ENCODE peak calls at places on chromosomes 2 and 18, in eight cellular contexts. J is prostate gland, R is GM23338, O is HL-60, E is SK-N-SH, P is H1, B is Panc1, N is HCT116. X is an unnamed sample.
A peak's percentile ranks its signal among the peaks of the same experiment; 100 is the strongest.

GRCh38 chr2:127051116-127051779 is 55.7 kb downstream of the BIN1 start:
- DNase-seq in J (no peak), R (no peak), O (no peak), E (peak; percentile 53), P (no peak), B (no peak), N (no peak), X (peak; percentile 64)

GRCh38 chr2:234797566-234798250 is 154.1 kb upstream of the SH3BP4 start:
- DNase-seq in J (no peak), R (no peak), O (no peak), E (no peak), P (no peak), B (no peak), N (no peak), X (no peak)

GRCh38 chr2:152694161-152694661 is 23.1 kb downstream of the PRPF40A start:
- DNase-seq in J (no peak), R (no peak), O (no peak), E (no peak), P (no peak), B (peak; percentile 20), N (no peak), X (no peak)

GRCh38 chr2:184472481-184472880 is 125.8 kb upstream of the ZNF804A start:
- DNase-seq in J (no peak), R (peak; percentile 17), O (no peak), E (no peak), P (no peak), B (no peak), N (no peak), X (no peak)

GRCh38 chr2:60439219-60439974 is 114.1 kb downstream of the BCL11A start:
- DNase-seq in J (no peak), R (peak; percentile 70), O (peak; percentile 87), E (peak; percentile 42), P (no peak), B (peak; percentile 20), N (no peak), X (peak; percentile 69)

GRCh38 chr2:120916446-120916845 is 180.8 kb downstream of the GLI2 start:
- DNase-seq in J (no peak), R (no peak), O (no peak), E (no peak), P (no peak), B (no peak), N (no peak), X (no peak)

GRCh38 chr2:177355874-177356273 is 36.7 kb upstream of the AGPS start:
- DNase-seq in J (no peak), R (no peak), O (no peak), E (no peak), P (no peak), B (no peak), N (no peak), X (no peak)

GRCh38 chr2:113012436-113013335 is 7.4 kb downstream of the IL36A start:
- DNase-seq in J (no peak), R (no peak), O (no peak), E (no peak), P (no peak), B (peak; percentile 32), N (no peak), X (no peak)

GRCh38 chr2:85929096-85930044 is 40.6 kb upstream of the ST3GAL5 start:
- DNase-seq in J (no peak), R (no peak), O (no peak), E (no peak), P (no peak), B (no peak), N (no peak), X (no peak)

GRCh38 chr2:56185101-56185581 is 1.4 kb downstream of the CCDC85A start:
- DNase-seq in J (peak; percentile 31), R (peak; percentile 45), O (no peak), E (peak; percentile 34), P (peak; percentile 52), B (no peak), N (no peak), X (peak; percentile 63)

GRCh38 chr2:101566632-101567228 is 91.8 kb upstream of the RFX8 start:
- DNase-seq in J (no peak), R (no peak), O (no peak), E (no peak), P (no peak), B (no peak), N (no peak), X (no peak)

GRCh38 chr2:134892282-134893054 is 26.2 kb upstream of the CCNT2 start:
- DNase-seq in J (no peak), R (no peak), O (no peak), E (no peak), P (no peak), B (no peak), N (no peak), X (no peak)

GRCh38 chr18:4823091-4823490 is 368.0 kb upstream of the DLGAP1 start:
- DNase-seq in J (no peak), R (no peak), O (no peak), E (no peak), P (no peak), B (no peak), N (no peak), X (no peak)

GRCh38 chr2:120104002-120104467 is 91.2 kb downstream of the EPB41L5 start:
- DNase-seq in J (no peak), R (no peak), O (no peak), E (no peak), P (no peak), B (no peak), N (no peak), X (no peak)

GRCh38 chr2:148300534-148300933 is 279.6 kb downstream of the MBD5 start:
- DNase-seq in J (no peak), R (no peak), O (no peak), E (no peak), P (no peak), B (no peak), N (no peak), X (no peak)

DNA sequence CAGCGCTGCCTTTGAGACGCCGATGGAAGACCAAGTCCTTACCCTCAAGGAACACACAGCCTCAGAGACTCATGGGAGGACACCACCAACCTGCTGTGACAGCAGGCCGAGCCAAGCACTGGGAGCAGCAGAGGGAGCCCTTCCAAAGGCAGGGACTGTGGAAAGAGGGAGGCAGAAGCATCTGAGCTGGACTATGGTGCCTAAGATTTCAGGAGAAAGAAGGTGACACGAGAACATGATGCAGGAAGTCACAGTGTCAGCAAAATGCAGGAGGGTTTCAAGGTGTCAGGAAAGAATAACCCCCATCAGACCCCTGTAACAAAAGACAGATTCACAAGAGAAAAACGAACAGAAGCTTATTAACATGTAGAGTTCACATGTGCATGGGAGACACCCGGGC is 24.2 kb upstream of the COX7A2L start:
- DNase-seq in J (no peak), R (peak; percentile 65), O (no peak), E (no peak), P (no peak), B (no peak), N (no peak), X (no peak)
- TF ChIP-seq CTCF in J (no peak), R (peak; percentile 35), O (no peak), E (peak; percentile 38), P (peak; percentile 66), B (peak; percentile 73), N (peak; percentile 42), X (no peak)

DNA sequence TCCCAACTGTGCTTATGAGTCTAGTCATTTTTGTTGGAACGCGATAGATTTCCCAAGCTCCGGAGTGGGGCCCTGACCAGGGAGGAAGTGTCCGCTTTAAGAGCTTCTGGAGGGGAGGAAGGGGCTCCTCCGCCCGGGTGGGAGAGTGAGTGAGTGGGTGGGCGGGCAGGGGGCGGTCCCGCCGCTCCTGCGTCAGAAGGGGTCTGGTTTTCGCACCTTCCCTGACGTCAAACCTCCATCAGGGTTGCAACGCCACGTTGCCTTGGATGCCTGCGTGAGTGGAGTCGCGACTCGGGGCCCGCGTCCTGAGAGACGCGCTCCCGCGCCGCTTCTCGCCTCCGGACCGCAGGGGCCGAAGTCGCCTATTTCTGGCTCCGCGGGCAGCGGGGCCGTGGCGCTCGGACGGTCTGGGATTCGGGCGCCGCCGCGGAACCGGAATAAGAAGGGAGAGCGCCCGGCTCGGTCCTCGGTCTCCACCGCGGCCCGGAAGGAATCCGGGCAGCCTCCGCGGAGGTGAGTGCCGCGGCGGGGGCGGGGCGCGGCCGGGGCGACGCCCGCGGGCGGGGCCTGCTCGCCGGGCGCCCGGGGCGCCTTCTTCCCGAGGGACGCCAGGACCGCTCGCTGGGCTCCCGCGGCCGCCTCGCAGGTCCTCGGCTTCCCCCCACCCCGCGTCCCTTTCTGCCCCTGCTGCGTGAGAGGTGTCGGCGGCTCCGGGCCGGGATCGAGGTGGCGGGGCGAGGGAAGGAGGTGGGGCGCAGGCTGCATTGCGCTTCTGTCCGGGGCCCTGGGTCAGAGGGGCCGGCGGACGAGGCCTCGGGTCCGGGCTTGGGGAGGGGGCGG is at the start of gene ZDBF2:
- DNase-seq in J (peak; percentile 20), R (peak; percentile 76), O (peak; percentile 12), E (peak; percentile 88), P (peak; percentile 83), B (no peak), N (no peak), X (peak; percentile 69)
- TF ChIP-seq POLR2AphosphoS5 in J (no peak), R (peak; percentile 69), O (no peak), E (no peak), P (peak; percentile 30), B (no peak), N (peak; percentile 61), X (no peak)

GRCh38 chr18:24552218-24552617 is 91.8 kb downstream of the HRH4 start:
- DNase-seq in J (no peak), R (no peak), O (no peak), E (no peak), P (no peak), B (no peak), N (no peak), X (no peak)
- TF ChIP-seq CTCF in J (no peak), R (no peak), O (no peak), E (no peak), P (no peak), B (no peak), N (no peak), X (no peak)

GRCh38 chr18:63001861-63002260 is 286.5 kb downstream of the PHLPP1 start:
- DNase-seq in J (no peak), R (no peak), O (no peak), E (no peak), P (no peak), B (no peak), N (no peak), X (no peak)

GRCh38 chr18:63000839-63001238 is 285.5 kb downstream of the PHLPP1 start:
- DNase-seq in J (no peak), R (no peak), O (no peak), E (no peak), P (no peak), B (no peak), N (no peak), X (no peak)

GRCh38 chr18:62998443-62998842 is 283.1 kb downstream of the PHLPP1 start:
- DNase-seq in J (no peak), R (no peak), O (no peak), E (no peak), P (no peak), B (no peak), N (no peak), X (no peak)

GRCh38 chr18:62999921-63000320 is 284.6 kb downstream of the PHLPP1 start:
- DNase-seq in J (no peak), R (no peak), O (no peak), E (no peak), P (no peak), B (no peak), N (no peak), X (no peak)

DNA sequence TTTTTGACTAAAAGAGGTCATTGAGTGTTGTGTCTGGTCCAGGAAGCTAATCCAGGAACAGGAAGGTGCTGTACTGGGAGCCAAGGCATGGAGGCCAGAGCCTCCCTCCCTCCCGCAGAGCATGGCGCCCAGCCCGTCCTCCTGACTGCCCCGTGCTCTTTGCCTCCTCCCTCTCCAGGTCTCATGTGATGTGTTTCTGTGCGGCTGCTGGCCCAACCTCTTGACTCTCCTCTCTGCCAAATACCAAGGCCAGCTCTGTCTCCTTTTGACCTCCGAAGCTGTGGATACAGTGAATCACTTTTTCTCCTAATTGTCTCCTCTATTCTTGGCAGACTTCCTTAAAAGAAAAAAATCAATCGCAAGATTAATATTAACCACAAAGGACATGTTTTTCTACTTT is 284.1 kb downstream of the PHLPP1 start:
- DNase-seq in J (no peak), R (no peak), O (no peak), E (no peak), P (no peak), B (no peak), N (no peak), X (peak; percentile 95)
- TF ChIP-seq POLR2AphosphoS5 in J (peak; percentile 45), R (no peak), O (no peak), E (no peak), P (no peak), B (no peak), N (no peak), X (peak; percentile 23)